ENCODE peak calls at places on chromosome 10, in five cellular contexts. V, N, G, S and A are unnamed samples.

GRCh38 chr10:20128796-20129195 is 312.6 kb downstream of the PLXDC2 start:
- DNase-seq in V (no peak), N (no peak), G (no peak), S (no peak), A (no peak)

GRCh38 chr10:70621497-70622078 is 19.0 kb upstream of the PRF1 start:
- DNase-seq in V (no peak), N (no peak), G (no peak), S (no peak), A (no peak)

GRCh38 chr10:98446656-98447221 is at the start of gene HPS1:
- DNase-seq in V (no peak), N (peak), G (peak), S (no peak), A (peak)

GRCh38 chr10:79905322-79906314 is 43.3 kb downstream of the SFTPD start:
- DNase-seq in V (no peak), N (no peak), G (peak), S (no peak), A (peak)

GRCh38 chr10:8056891-8057331 is 2.4 kb downstream of the GATA3 start:
- DNase-seq in V (no peak), N (no peak), G (peak), S (no peak), A (no peak)

GRCh38 chr10:130844264-130844761 is 467.2 kb downstream of the TCERG1L start:
- DNase-seq in V (no peak), N (no peak), G (no peak), S (no peak), A (no peak)

GRCh38 chr10:30467939-30468338 is 34.0 kb downstream of the MAP3K8 start:
- DNase-seq in V (no peak), N (no peak), G (no peak), S (no peak), A (no peak)

GRCh38 chr10:4337581-4337980 is 488.4 kb upstream of the AKR1E2 start:
- DNase-seq in V (no peak), N (no peak), G (peak), S (no peak), A (peak)

GRCh38 chr10:47365561-47365960 is 17.4 kb downstream of the RBP3 start:
- DNase-seq in V (no peak), N (no peak), G (no peak), S (no peak), A (no peak)

GRCh38 chr10:52778511-52779392 is 6.2 kb upstream of the MBL2 start:
- DNase-seq in V (no peak), N (no peak), G (peak), S (no peak), A (peak)

GRCh38 chr10:22433875-22434274 is 88.6 kb downstream of the SPAG6 start:
- DNase-seq in V (peak), N (no peak), G (peak), S (no peak), A (peak)

GRCh38 chr10:44180321-44181154 is 204.4 kb downstream of the CXCL12 start:
- DNase-seq in V (no peak), N (no peak), G (no peak), S (no peak), A (no peak)

GRCh38 chr10:117610321-117610720 is 67.8 kb downstream of the EMX2 start:
- DNase-seq in V (no peak), N (no peak), G (no peak), S (no peak), A (no peak)

GRCh38 chr10:114045071-114045737 is 1.5 kb downstream of the ADRB1 start:
- DNase-seq in V (no peak), N (no peak), G (peak), S (no peak), A (peak)

GRCh38 chr10:64486149-64486548 is 964.9 kb downstream of the REEP3 start:
- DNase-seq in V (no peak), N (no peak), G (no peak), S (no peak), A (no peak)

GRCh38 chr10:21194510-21194993 is 297.4 kb upstream of the NEBL start:
- DNase-seq in V (peak), N (no peak), G (peak), S (no peak), A (peak)

GRCh38 chr10:102545997-102546396 is 42.2 kb downstream of the SUFU start:
- DNase-seq in V (no peak), N (no peak), G (no peak), S (no peak), A (no peak)

GRCh38 chr10:86646933-86647332 is 7.4 kb upstream of the OPN4 start:
- DNase-seq in V (no peak), N (no peak), G (no peak), S (no peak), A (no peak)

GRCh38 chr10:24969732-24970330 is 17.4 kb upstream of the PRTFDC1 start:
- DNase-seq in V (no peak), N (no peak), G (no peak), S (no peak), A (no peak)

GRCh38 chr10:31830887-31831286 is 97.7 kb downstream of the ARHGAP12 start:
- DNase-seq in V (no peak), N (no peak), G (peak), S (no peak), A (no peak)

GRCh38 chr10:128322106-128322505 is 195.9 kb upstream of the MKI67 start:
- DNase-seq in V (no peak), N (no peak), G (no peak), S (no peak), A (no peak)